ENCODE peak calls at places on chromosome 10, in five cellular contexts. V is germinal center, U is left ventricle myocardium inferior, Y is amniotic stem cell, I is AG08395. R is an unnamed sample.

GRCh38 chr10:100890696-100891271 is 22.0 kb upstream of the SLF2 start:
- DNase-seq in V (no peak), U (no peak), Y (peak; percentile 74), I (peak; percentile 96), R (peak; percentile 88)

GRCh38 chr10:131141207-131141606 is 170.3 kb downstream of the TCERG1L start:
- DNase-seq in V (no peak), U (no peak), Y (no peak), I (no peak), R (no peak)

GRCh38 chr10:132521041-132521465 is 16.5 kb upstream of the INPP5A start:
- DNase-seq in V (no peak), U (peak; percentile 13), Y (no peak), I (no peak), R (no peak)

GRCh38 chr10:74202356-74202755 is 51.3 kb downstream of the ADK start:
- DNase-seq in V (no peak), U (no peak), Y (no peak), I (no peak), R (no peak)

GRCh38 chr10:82925547-82925946 is 1050.6 kb downstream of the NRG3 start:
- DNase-seq in V (no peak), U (no peak), Y (no peak), I (no peak), R (no peak)

GRCh38 chr10:34139559-34139958 is 675.5 kb downstream of the PARD3 start:
- DNase-seq in V (no peak), U (no peak), Y (no peak), I (no peak), R (peak; percentile 11)

GRCh38 chr10:5416981-5417380 is 4.6 kb downstream of the NET1 start:
- DNase-seq in V (no peak), U (no peak), Y (no peak), I (no peak), R (no peak)

GRCh38 chr10:54728511-54728910 is 72.5 kb downstream of the PCDH15 start:
- DNase-seq in V (no peak), U (no peak), Y (no peak), I (no peak), R (no peak)

GRCh38 chr10:85491652-85492051 is 874.9 kb downstream of the GRID1 start:
- DNase-seq in V (no peak), U (no peak), Y (no peak), I (no peak), R (no peak)

GRCh38 chr10:85231534-85232270 is 903.3 kb downstream of the CCSER2 start:
- DNase-seq in V (no peak), U (no peak), Y (no peak), I (no peak), R (no peak)

GRCh38 chr10:28202941-28203352 is 99.9 kb downstream of the MPP7 start:
- DNase-seq in V (no peak), U (peak; percentile 40), Y (no peak), I (peak; percentile 25), R (peak; percentile 35)